ENCODE peak calls at places on chromosomes 13 and 19, in four cellular contexts. D, J, N and L are unnamed samples.

GRCh38 chr19:40921005-40921897 is 39.2 kb upstream of the CYP2A7 start:
- DNase-seq in D (no peak), J (peak), N (no peak), L (peak)

GRCh38 chr13:46804391-46804815 is 7.4 kb upstream of the ESD start:
- DNase-seq in D (no peak), J (peak), N (no peak), L (peak)

GRCh38 chr13:99018418-99019180 is 40.7 kb upstream of the DOCK9 start:
- DNase-seq in D (no peak), J (no peak), N (no peak), L (no peak)

GRCh38 chr13:110820311-110820710 is 94.6 kb downstream of the ANKRD10 start:
- DNase-seq in D (no peak), J (no peak), N (no peak), L (no peak)

GRCh38 chr13:42334329-42334706 is 62.4 kb downstream of the AKAP11 start:
- DNase-seq in D (no peak), J (no peak), N (no peak), L (no peak)

GRCh38 chr19:53959176-53959757 is 3.5 kb upstream of the CACNG8 start:
- DNase-seq in D (no peak), J (no peak), N (no peak), L (no peak)

GRCh38 chr13:46578590-46578975 is 25.6 kb downstream of the LRCH1 start:
- DNase-seq in D (no peak), J (no peak), N (no peak), L (no peak)

GRCh38 chr13:44676534-44676933 is 100.4 kb upstream of the TSC22D1 start:
- DNase-seq in D (no peak), J (no peak), N (no peak), L (no peak)

GRCh38 chr13:109393045-109393444 is 393.3 kb downstream of the IRS2 start:
- DNase-seq in D (no peak), J (no peak), N (no peak), L (no peak)

GRCh38 chr19:43774103-43774939 is 6.5 kb downstream of the KCNN4 start:
- DNase-seq in D (no peak), J (no peak), N (peak), L (no peak)

GRCh38 chr19:42634409-42635232 is 39.9 kb upstream of the CEACAM8 start:
- DNase-seq in D (no peak), J (peak), N (no peak), L (peak)

GRCh38 chr19:48750771-48751504 is 1.5 kb downstream of the FUT1 start:
- DNase-seq in D (no peak), J (no peak), N (no peak), L (no peak)

GRCh38 chr13:63025741-63026140 is 1610.1 kb upstream of the PCDH20 start:
- DNase-seq in D (no peak), J (no peak), N (no peak), L (no peak)

GRCh38 chr19:15091918-15092753 is 10.1 kb downstream of the OR1I1 start:
- DNase-seq in D (no peak), J (peak), N (no peak), L (peak)

GRCh38 chr19:39167461-39168257 is 29.1 kb upstream of the NCCRP1 start:
- DNase-seq in D (no peak), J (peak), N (no peak), L (no peak)

GRCh38 chr19:46700704-46701103 is 16.2 kb downstream of the PRKD2 start:
- DNase-seq in D (no peak), J (no peak), N (no peak), L (no peak)

GRCh38 chr19:48258350-48258749 is 2.6 kb upstream of the CARD8 start:
- DNase-seq in D (no peak), J (no peak), N (no peak), L (no peak)

GRCh38 chr19:46213156-46213555 is 16.4 kb upstream of the IGFL1 start:
- DNase-seq in D (no peak), J (no peak), N (no peak), L (no peak)

GRCh38 chr19:56683119-56683518 is 11.6 kb upstream of the ZNF835 start:
- DNase-seq in D (no peak), J (no peak), N (no peak), L (no peak)

GRCh38 chr13:59742467-59742866 is 421.3 kb downstream of the DIAPH3 start:
- DNase-seq in D (no peak), J (no peak), N (no peak), L (no peak)

GRCh38 chr19:54684537-54684936 is 21.8 kb downstream of the LILRB4 start:
- DNase-seq in D (no peak), J (peak), N (no peak), L (peak)

GRCh38 chr19:47491358-47492136 is 7.5 kb upstream of the KPTN start:
- DNase-seq in D (no peak), J (no peak), N (no peak), L (no peak)

GRCh38 chr19:7489609-7490044 is 792 bp upstream of the PEX11G start:
- DNase-seq in D (no peak), J (no peak), N (no peak), L (no peak)

GRCh38 chr19:36010402-36010801 is 1.8 kb upstream of the SYNE4 start:
- DNase-seq in D (no peak), J (no peak), N (no peak), L (no peak)

GRCh38 chr13:102461302-102461701 is 59.5 kb upstream of the FGF14 start:
- DNase-seq in D (no peak), J (no peak), N (no peak), L (peak)

GRCh38 chr13:106400282-106400681 is 135.2 kb downstream of the EFNB2 start:
- DNase-seq in D (no peak), J (no peak), N (no peak), L (no peak)

GRCh38 chr13:22375151-22375550 is 704.3 kb downstream of the FGF9 start:
- DNase-seq in D (no peak), J (no peak), N (no peak), L (no peak)

GRCh38 chr19:22052644-22053013 is 345 bp downstream of the ZNF257 start:
- DNase-seq in D (no peak), J (no peak), N (peak), L (no peak)

GRCh38 chr13:95950103-95950502 is 103.1 kb downstream of the UGGT2 start:
- DNase-seq in D (no peak), J (no peak), N (no peak), L (no peak)

GRCh38 chr13:106533101-106533939 is 2.1 kb downstream of the EFNB2 start:
- DNase-seq in D (no peak), J (peak), N (peak), L (peak)

GRCh38 chr13:51729853-51730553 is 74.0 kb downstream of the DHRS12 start:
- DNase-seq in D (peak), J (peak), N (peak), L (peak)

GRCh38 chr13:44967656-44968451 is 21.4 kb downstream of the NUFIP1 start:
- DNase-seq in D (no peak), J (no peak), N (no peak), L (peak)

DNA sequence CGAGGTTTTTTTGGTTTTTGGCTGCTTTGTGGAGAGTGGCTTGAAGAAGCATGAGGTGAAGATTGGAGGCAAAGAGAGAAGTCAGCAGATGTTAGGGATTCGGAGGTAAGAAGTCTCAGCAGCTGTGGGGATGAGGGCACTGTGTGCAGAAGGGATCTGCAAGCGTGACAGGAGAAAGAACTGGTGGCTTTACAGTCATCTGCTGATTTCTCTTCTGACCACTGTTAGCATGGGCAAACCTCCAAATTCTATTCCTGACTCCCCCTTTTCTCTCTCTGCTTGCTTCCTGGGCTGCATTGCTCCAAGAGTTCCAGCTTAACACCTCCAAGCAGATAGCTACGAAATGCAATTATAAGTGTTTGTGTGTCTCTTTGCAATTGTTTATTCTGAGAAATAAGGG is 159.6 kb downstream of the GGACT start:
- DNase-seq in D (no peak), J (no peak), N (no peak), L (no peak)
- TF ChIP-seq CTCF in D (no peak), J (no peak), N (no peak), L (no peak)

GRCh38 chr19:2424686-2425621 is 2.4 kb downstream of the TIMM13 start:
- DNase-seq in D (no peak), J (no peak), N (peak), L (no peak)
- TF ChIP-seq CTCF in D (peak), J (no peak), N (peak), L (no peak)

GRCh38 chr19:10829967-10830366 is 6.0 kb downstream of the TMED1 start:
- DNase-seq in D (no peak), J (no peak), N (no peak), L (no peak)

GRCh38 chr19:10826846-10827245 is 9.2 kb downstream of the TMED1 start:
- DNase-seq in D (no peak), J (no peak), N (no peak), L (no peak)

GRCh38 chr19:10830370-10830769 is 5.6 kb downstream of the TMED1 start:
- DNase-seq in D (no peak), J (no peak), N (no peak), L (no peak)

GRCh38 chr19:10830941-10831779 is 4.9 kb downstream of the TMED1 start:
- DNase-seq in D (no peak), J (no peak), N (no peak), L (no peak)

DNA sequence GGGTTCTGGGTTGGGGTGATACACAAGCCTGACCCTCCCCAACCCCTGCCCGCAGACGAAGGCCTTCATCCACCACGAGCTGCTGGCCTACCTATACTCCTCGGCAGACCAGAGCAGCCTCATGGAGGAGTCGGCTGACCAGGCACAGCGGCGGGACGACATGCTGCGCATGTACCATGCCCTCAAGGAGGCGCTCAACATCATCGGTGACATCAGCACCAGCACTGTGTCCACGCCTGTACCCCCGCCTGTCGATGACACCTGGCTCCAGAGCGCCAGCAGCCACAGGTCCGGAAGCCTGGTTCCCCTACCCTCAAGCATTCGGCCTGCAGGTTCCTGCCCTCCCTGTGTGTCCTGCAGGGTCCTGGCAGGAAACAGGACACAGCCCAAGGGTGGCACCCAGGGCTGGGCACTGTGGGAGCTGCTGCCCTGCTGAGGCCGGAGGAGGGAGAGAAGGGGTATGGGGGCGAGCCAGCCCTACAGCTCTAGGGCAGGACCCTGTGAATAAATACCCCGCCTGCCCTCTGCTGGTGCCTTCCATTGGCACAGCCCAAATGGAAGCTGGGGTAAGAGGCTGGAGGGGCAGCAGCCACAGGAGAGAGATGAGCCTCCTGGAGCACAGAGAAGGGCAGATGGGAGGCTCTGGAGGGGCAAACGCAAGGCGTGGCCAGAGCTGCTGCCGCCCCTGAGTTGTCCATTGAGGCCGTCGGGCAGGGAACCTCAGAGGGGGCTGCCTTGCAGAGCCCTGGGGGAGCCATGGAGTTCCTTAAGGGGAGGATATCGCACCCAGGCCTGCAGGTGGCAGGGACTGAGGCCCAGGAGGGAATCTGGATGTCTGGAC is 6.8 kb downstream of the TMED1 start:
- DNase-seq in D (no peak), J (no peak), N (no peak), L (no peak)
- TF ChIP-seq CTCF in D (no peak), J (no peak), N (no peak), L (no peak)

DNA sequence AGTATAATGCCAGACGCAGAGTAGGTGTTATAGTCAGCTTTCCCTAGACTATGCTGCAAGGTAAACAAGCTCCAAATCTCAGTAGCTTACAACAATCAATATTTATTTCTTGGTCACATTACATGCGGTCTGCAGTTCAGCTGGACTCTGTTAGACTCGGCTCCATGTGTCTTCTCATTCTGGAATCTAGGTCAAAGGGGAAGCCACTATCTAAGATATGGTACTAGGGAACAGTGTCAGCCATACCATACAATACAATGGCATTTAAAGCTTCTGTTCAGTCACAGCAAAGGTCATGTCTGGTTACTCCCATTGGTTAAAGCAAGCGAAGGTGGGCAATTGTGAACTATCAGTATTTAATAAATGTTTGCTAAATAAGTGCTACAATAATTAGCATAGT is 65.3 kb upstream of the SERTM1 start:
- DNase-seq in D (no peak), J (no peak), N (no peak), L (no peak)
- TF ChIP-seq CTCF in D (no peak), J (no peak), N (no peak), L (no peak)

GRCh38 chr19:23436318-23436717 is 41.0 kb upstream of the ZNF91 start:
- DNase-seq in D (no peak), J (no peak), N (no peak), L (no peak)
- TF ChIP-seq CTCF in D (no peak), J (no peak), N (no peak), L (peak)

DNA sequence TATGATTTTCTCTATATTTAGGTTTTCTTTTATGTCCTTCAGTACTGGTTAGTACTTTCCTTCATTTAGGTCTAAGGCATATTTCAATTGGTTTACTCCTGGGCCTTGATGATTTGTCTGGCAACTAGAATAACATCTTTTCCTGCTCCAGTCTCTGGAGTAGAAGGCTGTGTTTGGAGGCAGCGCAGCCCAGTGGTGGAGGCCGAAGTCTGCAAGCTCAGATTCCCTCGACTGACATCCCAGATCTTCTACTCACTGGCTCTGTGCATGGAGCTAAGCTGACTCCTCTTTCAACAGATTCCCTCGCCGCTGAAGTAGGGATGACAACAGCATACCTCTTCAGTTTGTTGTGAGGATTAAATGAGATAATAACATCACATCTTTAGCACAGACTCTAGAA is 141.0 kb downstream of the RAP2A start:
- DNase-seq in D (no peak), J (peak), N (no peak), L (peak)
- TF ChIP-seq CTCF in D (no peak), J (peak), N (peak), L (peak)

DNA sequence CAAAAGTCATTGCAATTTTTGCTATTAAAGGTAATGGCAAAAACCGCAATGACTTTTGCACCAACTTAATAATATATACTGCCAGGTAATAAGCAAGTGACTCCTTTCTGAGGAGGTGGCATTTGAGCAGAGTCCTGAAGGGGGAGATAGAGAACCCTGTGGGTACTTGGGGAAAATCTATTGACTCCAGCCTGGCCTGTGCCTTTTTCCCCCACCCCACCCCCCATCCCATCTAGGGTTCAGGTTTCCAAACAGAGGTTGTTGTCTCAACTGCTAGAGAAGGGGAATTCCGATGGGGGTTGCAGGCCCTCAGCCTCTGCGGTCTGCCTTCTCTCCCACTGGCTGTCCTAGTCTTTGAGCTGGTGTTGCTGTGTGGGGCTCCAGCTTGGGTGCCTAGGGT is 11.5 kb downstream of the S1PR2 start:
- DNase-seq in D (no peak), J (no peak), N (no peak), L (peak)
- TF ChIP-seq CTCF in D (no peak), J (no peak), N (no peak), L (no peak)

DNA sequence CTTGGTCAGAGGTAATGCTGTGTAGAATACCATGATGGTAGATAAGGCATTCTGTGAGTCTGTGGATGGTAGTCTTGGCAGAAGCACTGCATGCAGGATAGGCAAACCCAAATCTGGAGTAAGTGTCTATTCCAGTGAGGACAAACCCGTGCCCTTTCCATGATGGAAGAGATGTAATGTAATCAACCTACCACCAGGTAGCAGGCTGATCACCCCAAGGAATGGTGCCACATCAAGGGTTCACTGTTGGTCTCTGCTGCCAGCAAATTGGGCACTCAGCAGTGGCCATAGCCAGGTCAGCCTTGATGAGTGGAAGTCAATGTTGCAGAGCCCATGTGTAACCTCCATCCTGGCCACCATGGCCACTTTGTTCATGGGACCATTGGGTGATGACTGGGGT is 155.0 kb downstream of the RAP2A start:
- DNase-seq in D (no peak), J (no peak), N (no peak), L (peak)
- TF ChIP-seq CTCF in D (no peak), J (no peak), N (no peak), L (no peak)